ENCODE peak calls at places on chromosomes 11 and 22, in nine cellular contexts. K, C, S, Y, W, Q, R, N and L are unnamed samples.

GRCh38 chr11:64173616-64174355 is 7.9 kb upstream of the MACROD1 start:
- DNase-seq in K (no peak), C (no peak), S (no peak), Y (peak), W (no peak), Q (no peak), R (no peak), N (no peak), L (no peak)

GRCh38 chr11:76788661-76789442 is 5.7 kb downstream of the TSKU start:
- DNase-seq in K (no peak), C (peak), S (no peak), Y (no peak), W (no peak), Q (no peak), R (no peak), N (no peak), L (no peak)

GRCh38 chr11:329886-330253 is 9.2 kb upstream of the IFITM3 start:
- DNase-seq in K (no peak), C (no peak), S (no peak), Y (no peak), W (no peak), Q (no peak), R (no peak), N (no peak), L (no peak)

GRCh38 chr22:46085831-46086576 is 64.3 kb upstream of the PPARA start:
- DNase-seq in K (peak), C (peak), S (peak), Y (peak), W (no peak), Q (no peak), R (no peak), N (peak), L (no peak)

GRCh38 chr11:68372114-68372513 is 59.7 kb downstream of the LRP5 start:
- DNase-seq in K (no peak), C (no peak), S (no peak), Y (no peak), W (no peak), Q (no peak), R (no peak), N (no peak), L (no peak)

GRCh38 chr11:72951193-72951592 is 137.0 kb downstream of the ATG16L2 start:
- DNase-seq in K (peak), C (no peak), S (peak), Y (peak), W (no peak), Q (no peak), R (no peak), N (peak), L (no peak)

GRCh38 chr22:48309115-48309705 is 1518.5 kb downstream of the BRD1 start:
- DNase-seq in K (no peak), C (no peak), S (no peak), Y (no peak), W (no peak), Q (no peak), R (no peak), N (no peak), L (no peak)

GRCh38 chr11:69339041-69339733 is 45.2 kb downstream of the MYEOV start:
- DNase-seq in K (no peak), C (no peak), S (no peak), Y (no peak), W (no peak), Q (no peak), R (no peak), N (no peak), L (no peak)

GRCh38 chr11:45182902-45183301 is 36.5 kb downstream of the PRDM11 start:
- DNase-seq in K (peak), C (peak), S (peak), Y (peak), W (no peak), Q (no peak), R (no peak), N (peak), L (peak)

GRCh38 chr11:113626736-113627135 is 79.4 kb downstream of the TMPRSS5 start:
- DNase-seq in K (no peak), C (no peak), S (no peak), Y (no peak), W (no peak), Q (no peak), R (no peak), N (no peak), L (no peak)

GRCh38 chr22:45083659-45084305 is 74.0 kb upstream of the PHF21B start:
- DNase-seq in K (peak), C (no peak), S (peak), Y (peak), W (peak), Q (no peak), R (no peak), N (peak), L (no peak)

GRCh38 chr11:120061761-120062560 is 76.0 kb downstream of the TRIM29 start:
- DNase-seq in K (no peak), C (no peak), S (no peak), Y (no peak), W (no peak), Q (no peak), R (no peak), N (peak), L (no peak)

GRCh38 chr11:1571760-1572199 is 291 bp downstream of the DUSP8 start:
- DNase-seq in K (no peak), C (no peak), S (no peak), Y (no peak), W (no peak), Q (no peak), R (no peak), N (no peak), L (no peak)
- H3K4me3 ChIP-seq in K (peak), C (peak), S (no peak), Y (no peak), W (peak), Q (no peak), R (peak), N (no peak), L (no peak)

DNA sequence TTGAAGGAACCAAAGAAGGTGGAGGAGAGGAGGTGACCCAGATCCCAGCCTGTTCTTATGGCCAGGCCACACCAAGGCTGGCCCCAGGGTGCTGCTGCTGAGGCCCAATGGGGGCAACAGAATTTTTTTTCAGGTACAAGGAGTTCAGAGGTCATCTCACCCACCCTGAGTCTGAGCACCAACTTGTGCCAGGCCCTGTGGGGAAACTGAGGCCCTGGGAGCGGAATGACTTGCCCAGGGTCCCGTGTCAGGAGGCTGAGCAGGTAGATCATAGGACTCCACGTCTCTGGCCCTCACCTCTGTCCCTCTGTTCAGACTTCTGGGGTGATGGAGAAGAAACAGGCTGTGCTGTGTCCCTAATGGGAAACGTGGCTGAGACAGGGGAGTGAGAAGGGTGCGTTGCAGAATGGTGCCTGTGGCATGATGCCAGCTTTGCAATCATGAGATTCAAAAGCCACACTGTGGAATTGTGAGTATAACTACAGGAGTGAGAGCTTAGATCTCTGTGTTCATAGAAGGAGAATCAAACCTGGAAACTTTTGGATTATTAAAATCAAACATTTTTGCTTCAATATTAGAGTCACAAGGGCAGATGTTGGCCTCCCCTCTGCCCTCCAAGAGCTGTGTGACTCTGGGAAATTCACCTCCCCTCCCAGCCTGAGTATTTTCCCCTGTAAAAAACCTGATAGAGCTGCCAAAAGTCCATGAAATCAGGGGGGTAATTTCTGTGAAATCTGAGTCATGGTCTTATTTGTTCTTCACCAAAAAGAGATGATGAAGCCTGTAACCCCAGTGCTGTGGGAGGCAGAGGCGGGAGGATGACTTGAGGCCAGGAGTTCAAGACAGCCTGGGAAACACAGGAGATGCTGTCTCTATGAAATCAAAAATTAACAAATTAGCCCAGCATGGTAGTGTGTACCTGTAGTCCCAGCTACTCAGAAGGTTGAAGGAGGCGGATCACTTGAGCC is 874 bp downstream of the APOL1 start:
- DNase-seq in K (no peak), C (peak), S (peak), Y (peak), W (no peak), Q (no peak), R (no peak), N (no peak), L (no peak)
- H3K4me3 ChIP-seq in K (no peak), C (no peak), S (peak), Y (peak), W (no peak), Q (peak), R (peak), N (peak), L (peak)

GRCh38 chr11:1920909-1921575 is 1.5 kb downstream of the TNNT3 start:
- DNase-seq in K (no peak), C (no peak), S (no peak), Y (no peak), W (no peak), Q (no peak), R (no peak), N (no peak), L (no peak)
- H3K4me3 ChIP-seq in K (no peak), C (no peak), S (no peak), Y (no peak), W (no peak), Q (no peak), R (no peak), N (no peak), L (no peak)

GRCh38 chr11:74992852-74993251 is 4.1 kb downstream of the NEU3 start:
- DNase-seq in K (no peak), C (no peak), S (no peak), Y (no peak), W (no peak), Q (peak), R (no peak), N (no peak), L (no peak)
- H3K4me3 ChIP-seq in K (no peak), C (no peak), S (no peak), Y (no peak), W (no peak), Q (no peak), R (no peak), N (no peak), L (no peak)

DNA sequence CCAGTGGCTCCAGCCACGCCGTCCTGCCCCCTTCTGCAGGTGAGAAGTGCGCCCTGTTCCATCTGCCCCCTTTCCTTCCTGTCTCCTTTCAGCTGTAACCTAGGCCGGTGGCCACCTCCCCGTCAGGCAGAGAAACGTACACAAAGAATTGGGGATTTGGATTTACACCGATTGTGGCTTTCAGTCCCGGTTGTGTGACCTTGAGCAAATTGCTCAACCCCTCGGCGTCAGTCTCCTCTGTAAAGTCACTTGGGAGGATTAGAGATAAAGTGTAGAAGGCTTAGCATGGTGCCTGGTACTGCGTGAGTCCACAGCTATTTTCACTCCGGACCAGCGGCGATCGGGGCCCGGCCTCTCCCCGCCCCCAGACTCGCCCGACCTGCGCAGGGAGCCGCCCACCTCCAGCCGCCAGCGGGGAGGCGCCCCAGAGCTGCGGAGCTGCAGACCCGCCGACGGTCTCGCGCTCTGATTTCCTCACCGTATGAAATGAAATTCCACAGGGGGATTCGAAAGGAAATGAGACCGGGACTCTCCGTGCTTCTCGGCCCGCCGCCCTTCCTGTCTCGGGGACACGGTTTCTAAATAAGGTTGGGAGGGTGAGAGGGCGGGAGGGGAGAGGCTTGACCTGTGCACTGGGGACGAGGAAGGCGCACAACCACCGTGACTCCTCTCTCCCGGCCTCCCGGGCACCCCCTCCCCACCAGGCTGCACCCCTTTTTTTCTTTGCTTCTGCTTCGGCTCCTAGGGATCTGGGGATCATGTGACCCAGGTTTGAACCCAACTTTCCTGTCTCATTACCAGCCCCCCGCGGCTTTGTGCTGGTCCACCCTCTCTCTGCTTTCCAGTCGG is 703 bp upstream of the FZD4 start:
- DNase-seq in K (peak), C (peak), S (peak), Y (peak), W (peak), Q (peak), R (no peak), N (peak), L (no peak)
- H3K4me3 ChIP-seq in K (peak), C (peak), S (peak), Y (peak), W (peak), Q (peak), R (peak), N (peak), L (peak)

GRCh38 chr11:125064070-125064469 is 965 bp downstream of the SLC37A2 start:
- DNase-seq in K (no peak), C (no peak), S (no peak), Y (no peak), W (no peak), Q (no peak), R (no peak), N (no peak), L (no peak)
- H3K4me3 ChIP-seq in K (no peak), C (no peak), S (peak), Y (peak), W (peak), Q (peak), R (no peak), N (peak), L (no peak)

GRCh38 chr11:66882540-66882939 is 25.7 kb downstream of the LRFN4 start:
- DNase-seq in K (no peak), C (peak), S (no peak), Y (no peak), W (no peak), Q (no peak), R (no peak), N (no peak), L (no peak)
- H3K4me3 ChIP-seq in K (no peak), C (no peak), S (no peak), Y (no peak), W (no peak), Q (no peak), R (no peak), N (no peak), L (no peak)